ENCODE peak calls at places on chromosome 5, in five cellular contexts. J is HCT116, R is SJSA1, L is adrenal gland, P is aorta. U is an unnamed sample. For H3K27me3, the result is how much of the 10 kb centered on the place peaks cover.

GRCh38 chr5:65924366-65925093 is 1.8 kb upstream of the ERBIN start:
- DNase-seq in J (no peak), R (no peak), L (no peak), P (no peak), U (peak)

GRCh38 chr5:95113489-95113888 is 171.4 kb downstream of the MCTP1 start:
- DNase-seq in P (no peak), J (no peak), L (no peak), R (peak), U (no peak)

GRCh38 chr5:76986828-76987526 is 34.1 kb downstream of the CRHBP start:
- DNase-seq in P (no peak), L (no peak), J (no peak), R (no peak), U (no peak)

GRCh38 chr5:32030226-32030625 is 143.9 kb downstream of the GOLPH3 start:
- DNase-seq in P (no peak), L (no peak), J (no peak), R (no peak), U (no peak)

GRCh38 chr5:98514106-98514665 is 259.3 kb upstream of the RGMB start:
- DNase-seq in R (no peak), L (no peak), P (no peak), J (no peak), U (no peak)

GRCh38 chr5:134146651-134147544 is 29.9 kb downstream of the SKP1 start:
- DNase-seq in J (no peak), L (no peak), R (peak), P (no peak), U (no peak)

GRCh38 chr5:172235132-172235780 is 41.3 kb downstream of the EFCAB9 start:
- DNase-seq in P (no peak), J (no peak), L (no peak), R (no peak), U (no peak)

GRCh38 chr5:111447822-111448221 is 64.5 kb downstream of the STARD4 start:
- DNase-seq in J (no peak), L (no peak), R (no peak), P (no peak), U (peak)

GRCh38 chr5:58064799-58065198 is 395.1 kb downstream of the PLK2 start:
- DNase-seq in R (no peak), J (no peak), P (no peak), L (no peak), U (no peak)

GRCh38 chr5:156314416-156314815 is 12.5 kb upstream of the SGCD start:
- DNase-seq in J (no peak), R (no peak), P (no peak), L (no peak), U (no peak)

GRCh38 chr5:173233347-173234128 is 1.5 kb downstream of the NKX2-5 start:
- DNase-seq in J (no peak), R (no peak), P (no peak), L (no peak), U (no peak)

GRCh38 chr5:145660897-145661650 is 174.1 kb downstream of the PRELID2 start:
- DNase-seq in J (no peak), P (no peak), R (no peak), L (no peak), U (no peak)

GRCh38 chr5:109962882-109963603 is 273.3 kb downstream of the MAN2A1 start:
- DNase-seq in P (no peak), R (no peak), L (no peak), J (no peak), U (no peak)

GRCh38 chr5:154276932-154277331 is 86.4 kb downstream of the GALNT10 start:
- DNase-seq in L (peak), P (peak), R (peak), J (no peak), U (peak)
- H3K27ac ChIP-seq in L (peak), P (no peak), R (peak), J (no peak), U (peak)

GRCh38 chr5:177483994-177484901 is 10.8 kb upstream of the DBN1 start:
- DNase-seq in L (no peak), R (no peak), J (no peak), P (no peak), U (peak)
- H3K27me3 ChIP-seq in L (under half), R (under half), J (under half), P (under half), U (under half)

GRCh38 chr5:128870923-128871322 is 94.4 kb upstream of the SLC27A6 start:
- DNase-seq in J (no peak), L (no peak), R (no peak), P (no peak), U (no peak)

DNA sequence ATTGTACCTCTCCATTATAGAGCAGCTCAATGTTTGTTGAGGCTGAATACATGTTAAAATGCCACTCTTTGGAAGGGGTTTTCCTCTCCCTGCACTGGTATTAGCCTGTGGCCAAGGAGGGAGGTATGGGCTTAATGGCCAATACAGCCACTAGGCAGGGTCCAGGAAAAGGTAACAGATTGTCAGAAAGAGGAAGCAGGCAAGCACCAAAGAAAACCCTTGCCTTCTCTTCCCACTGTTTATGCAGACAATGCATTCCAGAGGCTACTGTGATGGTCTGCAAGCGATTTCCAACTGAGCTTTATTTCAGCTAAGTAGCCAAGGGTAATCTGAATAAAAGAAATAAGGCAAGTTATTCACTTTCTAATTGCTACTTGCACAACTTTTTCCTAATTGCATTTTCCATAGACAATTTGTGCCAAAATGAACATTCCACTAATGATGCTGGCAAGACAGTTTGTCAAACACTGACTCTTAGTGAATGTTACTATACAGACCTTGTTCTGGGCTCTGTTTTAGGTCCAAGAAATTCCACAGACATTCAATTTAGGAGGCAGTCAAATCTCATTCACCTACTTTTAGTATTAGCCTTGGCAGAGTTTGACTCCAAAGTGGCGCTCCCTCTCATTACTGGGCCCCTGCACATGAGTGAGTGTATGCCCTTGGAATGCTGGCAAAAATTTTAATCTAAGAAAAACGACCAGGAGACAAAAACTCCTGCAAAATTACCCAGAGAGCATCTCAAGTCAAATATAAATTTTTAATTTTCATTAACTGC is 95.1 kb upstream of the SLC27A6 start:
- DNase-seq in P (no peak), J (no peak), R (no peak), L (no peak), U (no peak)
- H3K4me3 ChIP-seq in P (no peak), J (no peak), R (no peak), L (no peak), U (no peak)

DNA sequence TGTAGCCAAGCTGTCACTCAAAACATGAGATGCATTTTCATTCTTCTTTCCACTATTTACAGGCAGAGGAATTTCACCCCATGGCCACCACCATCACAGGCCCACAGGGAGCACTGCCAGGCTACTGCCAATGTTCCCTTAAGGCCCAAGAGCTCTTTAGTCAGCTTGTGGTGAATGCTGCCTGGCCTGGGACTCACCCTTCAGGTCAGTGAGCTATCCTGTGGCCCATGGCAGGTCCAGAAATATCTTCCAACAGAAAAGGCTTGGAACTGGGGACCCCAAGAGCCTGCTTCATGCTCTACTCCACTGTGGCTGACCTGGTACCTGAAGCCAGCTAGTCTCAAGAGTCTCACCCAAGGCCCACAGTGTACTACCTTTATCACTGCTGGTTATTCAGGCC is 1518.7 kb upstream of the CDH9 start:
- DNase-seq in J (no peak), R (no peak), L (no peak), P (no peak), U (no peak)
- H3K27ac ChIP-seq in J (no peak), R (no peak), L (no peak), P (no peak), U (no peak)

DNA sequence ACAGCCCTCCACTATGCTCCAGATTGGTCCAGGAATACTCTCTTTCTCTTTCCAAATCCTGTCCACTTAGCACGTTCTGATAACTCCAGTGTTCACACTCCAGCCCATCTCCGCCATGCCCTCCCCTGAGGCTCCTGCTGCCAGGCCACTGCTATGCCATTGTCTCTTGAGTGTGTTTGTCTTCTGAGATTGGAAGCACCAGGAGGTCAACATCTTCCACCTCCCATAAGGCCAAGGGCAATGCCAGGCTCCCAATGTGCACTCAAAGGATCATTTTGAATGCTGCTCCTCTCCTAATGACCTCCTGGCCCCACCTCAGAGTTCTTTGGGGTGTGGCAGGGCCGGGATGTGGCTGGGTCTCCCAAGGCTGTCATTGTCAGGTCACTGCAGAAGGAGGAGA is 19.5 kb downstream of the IGIP start:
- DNase-seq in R (peak), J (no peak), L (no peak), P (no peak), U (no peak)
- H3K27me3 ChIP-seq in R (under half), J (under half), L (under half), P (under half), U (under half)

DNA sequence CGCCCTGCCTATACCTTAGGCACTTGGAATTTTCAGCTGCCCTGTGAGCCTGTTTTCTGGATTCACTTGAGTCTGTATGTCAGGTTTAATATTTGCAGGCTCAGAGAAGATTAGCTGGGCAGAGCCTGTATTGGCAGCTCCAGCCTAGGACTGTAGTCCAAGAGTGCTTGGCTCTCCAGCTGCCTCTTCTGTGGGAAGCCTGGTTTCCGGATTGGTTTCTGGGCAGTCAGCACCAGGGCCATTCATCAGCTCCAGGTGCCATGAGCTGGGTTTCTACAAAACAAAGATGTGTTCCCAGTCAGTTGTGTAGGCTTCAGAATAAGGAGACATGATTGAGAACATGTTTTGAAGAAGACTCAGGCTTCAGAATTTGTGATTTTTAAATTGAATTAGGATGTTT is 90.1 kb downstream of the ARHGAP26 start:
- DNase-seq in L (no peak), R (no peak), P (peak), J (no peak), U (no peak)
- H3K4me3 ChIP-seq in L (no peak), R (no peak), P (no peak), J (no peak), U (no peak)

GRCh38 chr5:140925806-140926205 is 293 bp upstream of the PCDHAC1 start:
- DNase-seq in P (no peak), L (no peak), R (no peak), J (no peak), U (no peak)

GRCh38 chr5:140926903-140927573 is 939 bp downstream of the PCDHAC1 start:
- DNase-seq in L (peak), R (no peak), P (peak), J (no peak), U (no peak)

DNA sequence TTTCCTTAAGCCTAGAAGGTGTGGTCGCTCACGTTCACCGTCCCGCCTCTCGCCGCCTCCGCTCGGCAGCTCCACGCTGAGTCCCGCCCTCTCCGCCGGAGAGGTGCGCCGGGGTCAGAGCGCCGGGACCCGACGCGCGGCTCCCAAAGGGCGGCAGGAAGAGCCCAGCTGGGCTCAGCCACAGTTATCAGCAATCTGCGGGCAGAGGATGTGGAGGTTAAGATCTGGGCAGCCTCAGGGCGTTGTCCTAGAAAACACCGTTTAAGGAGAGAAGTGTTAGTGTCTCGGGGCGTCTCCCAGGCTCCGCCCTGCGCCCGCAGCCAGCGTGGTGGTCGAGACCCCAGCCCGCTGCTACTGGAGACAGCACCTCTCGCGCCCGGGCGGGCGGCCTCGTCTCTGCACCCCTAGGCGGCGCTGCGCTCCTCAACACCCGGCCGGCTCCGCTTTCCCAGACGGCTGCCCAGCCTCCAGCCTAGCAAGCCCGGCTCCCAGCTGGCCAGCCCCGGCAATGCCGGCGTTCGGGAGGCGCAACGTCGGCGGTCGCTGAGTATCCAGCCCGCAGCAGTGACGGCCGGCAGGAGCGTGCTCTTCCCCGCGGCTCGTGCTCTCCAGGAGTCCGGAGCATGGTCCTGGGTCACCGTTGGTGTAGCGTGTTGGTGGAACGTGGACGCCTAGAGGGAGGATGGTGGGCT is at the start of gene PCDHAC1:
- DNase-seq in L (peak), J (peak), R (peak), P (peak), U (peak)
- H3K27ac ChIP-seq in L (peak), J (peak), R (no peak), P (no peak), U (peak)

DNA sequence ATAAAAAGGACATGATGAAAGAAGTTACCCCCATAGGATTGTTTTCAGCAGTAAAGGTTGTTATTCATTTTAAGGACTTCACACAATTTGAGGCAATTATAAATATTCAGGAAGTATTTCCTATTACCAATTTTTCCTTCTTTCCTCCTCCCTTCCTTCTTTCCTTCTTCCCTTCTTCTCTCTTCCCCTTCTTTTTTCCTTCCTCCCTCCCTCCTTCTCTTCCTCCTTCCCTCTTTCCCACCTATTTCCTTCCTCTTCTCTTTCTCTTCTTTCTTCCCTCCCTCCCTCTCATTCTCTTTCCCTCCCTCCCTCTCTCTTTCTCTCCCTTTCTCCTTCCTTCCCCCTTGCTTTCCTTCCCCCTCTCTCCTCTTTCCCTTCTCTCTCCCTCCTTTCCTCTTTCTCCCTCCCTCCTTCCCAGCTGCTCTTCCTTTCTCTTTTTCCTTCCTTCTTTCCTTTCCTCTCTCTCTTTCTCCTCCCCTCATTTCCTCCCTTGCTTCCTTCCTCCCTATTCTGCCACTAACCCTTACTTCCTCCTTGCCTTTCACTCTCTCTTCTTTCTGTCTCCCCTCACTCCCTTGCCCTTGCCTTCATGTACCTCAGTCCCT is 105.1 kb downstream of the ADRB2 start:
- DNase-seq in J (no peak), R (no peak), L (no peak), P (no peak), U (no peak)
- H3K27me3 ChIP-seq in J (under half), R (under half), L (under half), P (under half), U (half or more)

GRCh38 chr5:179794575-179794974 is 789 bp downstream of the LTC4S start:
- DNase-seq in L (no peak), P (no peak), R (no peak), J (no peak), U (no peak)
- H3K4me3 ChIP-seq in L (peak), P (no peak), R (no peak), J (peak), U (no peak)

U was measured in WERI-Rb-1.